ENCODE peak calls at places on chromosomes 13 and 19, in nine cellular contexts. One of them, this sample, is unnamed.

GRCh38 chr13:93991569-93991968 is 487.9 kb downstream of the DCT start:
- DNase-seq in endodermal cell: no peak
- DNase-seq in H9: no peak
- DNase-seq in Panc1: no peak
- DNase-seq in CD4-positive, alpha-beta T cell: no peak
- DNase-seq in uterus: no peak
- DNase-seq in IMR-90: no peak
- DNase-seq in fibroblast of lung: no peak
- DNase-seq in A549: no peak
- DNase-seq in this sample: no peak

GRCh38 chr13:23674795-23675640 is 104.8 kb downstream of the TNFRSF19 start:
- DNase-seq in Panc1: peak; percentile 78
- DNase-seq in A549: peak; percentile 57
- DNase-seq in fibroblast of lung: peak; percentile 90
- DNase-seq in endodermal cell: no peak
- DNase-seq in IMR-90: peak; percentile 99
- DNase-seq in uterus: no peak
- DNase-seq in H9: no peak
- DNase-seq in CD4-positive, alpha-beta T cell: no peak
- DNase-seq in this sample: no peak

GRCh38 chr19:2059422-2060201 is 8.6 kb upstream of the MKNK2 start:
- DNase-seq in H9: no peak
- DNase-seq in fibroblast of lung: peak; percentile 73
- DNase-seq in endodermal cell: no peak
- DNase-seq in A549: peak; percentile 60
- DNase-seq in IMR-90: peak; percentile 61
- DNase-seq in CD4-positive, alpha-beta T cell: no peak
- DNase-seq in Panc1: peak; percentile 67
- DNase-seq in uterus: peak; percentile 63
- DNase-seq in this sample: peak; percentile 91

GRCh38 chr13:33610471-33611015 is 207.4 kb upstream of the RFC3 start:
- DNase-seq in uterus: no peak
- DNase-seq in endodermal cell: peak; percentile 84
- DNase-seq in A549: no peak
- DNase-seq in CD4-positive, alpha-beta T cell: peak; percentile 28
- DNase-seq in IMR-90: no peak
- DNase-seq in Panc1: no peak
- DNase-seq in fibroblast of lung: peak; percentile 56
- DNase-seq in H9: peak; percentile 84
- DNase-seq in this sample: peak; percentile 79

GRCh38 chr13:66887088-66887487 is 343.0 kb downstream of the PCDH9 start:
- DNase-seq in CD4-positive, alpha-beta T cell: no peak
- DNase-seq in IMR-90: peak; percentile 57
- DNase-seq in endodermal cell: no peak
- DNase-seq in uterus: no peak
- DNase-seq in fibroblast of lung: peak; percentile 83
- DNase-seq in Panc1: no peak
- DNase-seq in A549: no peak
- DNase-seq in H9: no peak
- DNase-seq in this sample: no peak

GRCh38 chr19:16274466-16274865 is 50.2 kb upstream of the KLF2 start:
- DNase-seq in Panc1: no peak
- DNase-seq in A549: no peak
- DNase-seq in CD4-positive, alpha-beta T cell: no peak
- DNase-seq in H9: no peak
- DNase-seq in IMR-90: no peak
- DNase-seq in fibroblast of lung: no peak
- DNase-seq in endodermal cell: no peak
- DNase-seq in uterus: peak; percentile 56
- DNase-seq in this sample: no peak

GRCh38 chr19:55146078-55146647 is 2.8 kb downstream of the TNNT1 start:
- DNase-seq in CD4-positive, alpha-beta T cell: no peak
- DNase-seq in uterus: no peak
- DNase-seq in endodermal cell: peak; percentile 84
- DNase-seq in H9: peak; percentile 72
- DNase-seq in IMR-90: no peak
- DNase-seq in Panc1: no peak
- DNase-seq in fibroblast of lung: no peak
- DNase-seq in A549: peak; percentile 91
- DNase-seq in this sample: no peak

GRCh38 chr19:54312436-54313362 is at the start of gene LILRA5:
- DNase-seq in Panc1: no peak
- DNase-seq in fibroblast of lung: no peak
- DNase-seq in uterus: no peak
- DNase-seq in H9: no peak
- DNase-seq in A549: no peak
- DNase-seq in endodermal cell: no peak
- DNase-seq in IMR-90: no peak
- DNase-seq in CD4-positive, alpha-beta T cell: no peak
- DNase-seq in this sample: no peak

GRCh38 chr19:39125199-39125553 is 410 bp upstream of the PAK4 start:
- DNase-seq in Panc1: no peak
- DNase-seq in endodermal cell: no peak
- DNase-seq in A549: no peak
- DNase-seq in uterus: no peak
- DNase-seq in CD4-positive, alpha-beta T cell: no peak
- DNase-seq in H9: no peak
- DNase-seq in IMR-90: no peak
- DNase-seq in fibroblast of lung: no peak
- DNase-seq in this sample: no peak

GRCh38 chr19:5154129-5154798 is 185.4 kb downstream of the KDM4B start:
- DNase-seq in CD4-positive, alpha-beta T cell: peak; percentile 31
- DNase-seq in IMR-90: no peak
- DNase-seq in A549: peak; percentile 51
- DNase-seq in endodermal cell: peak; percentile 91
- DNase-seq in uterus: peak; percentile 26
- DNase-seq in H9: peak; percentile 79
- DNase-seq in Panc1: no peak
- DNase-seq in fibroblast of lung: no peak
- DNase-seq in this sample: no peak
- H3K27ac ChIP-seq in CD4-positive, alpha-beta T cell: no peak overlapping the region
- H3K27ac ChIP-seq in IMR-90: no peak overlapping the region
- H3K27ac ChIP-seq in A549: peak overlapping the region; percentile 69
- H3K27ac ChIP-seq in endodermal cell: peak overlapping the region; percentile 87
- H3K27ac ChIP-seq in uterus: no peak overlapping the region
- H3K27ac ChIP-seq in H9: no peak overlapping the region
- H3K27ac ChIP-seq in Panc1: no peak overlapping the region
- H3K27ac ChIP-seq in fibroblast of lung: no peak overlapping the region
- H3K27ac ChIP-seq in this sample: no peak overlapping the region

DNA sequence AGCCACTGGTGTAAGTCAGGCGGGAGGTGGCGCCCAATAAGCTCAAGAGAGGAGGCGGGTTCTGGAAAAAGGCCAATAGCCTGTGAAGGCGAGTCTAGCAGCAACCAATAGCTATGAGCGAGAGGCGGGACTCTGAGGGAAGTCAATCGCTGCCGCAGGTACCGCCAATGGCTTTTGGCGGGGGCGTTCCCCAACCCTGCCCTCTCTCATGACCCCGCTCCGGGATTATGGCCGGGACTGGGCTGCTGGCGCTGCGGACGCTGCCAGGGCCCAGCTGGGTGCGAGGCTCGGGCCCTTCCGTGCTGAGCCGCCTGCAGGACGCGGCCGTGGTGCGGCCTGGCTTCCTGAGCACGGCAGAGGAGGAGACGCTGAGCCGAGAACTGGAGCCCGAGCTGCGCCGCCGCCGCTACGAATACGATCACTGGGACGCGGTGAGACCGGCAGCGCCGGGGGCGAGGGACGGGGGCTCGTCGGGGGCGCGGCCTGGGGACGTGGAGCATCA is at the start of gene ALKBH7:
- DNase-seq in IMR-90: peak; percentile 100
- DNase-seq in A549: peak; percentile 75
- DNase-seq in endodermal cell: peak; percentile 98
- DNase-seq in H9: peak; percentile 99
- DNase-seq in uterus: peak; percentile 100
- DNase-seq in CD4-positive, alpha-beta T cell: peak; percentile 94
- DNase-seq in fibroblast of lung: peak; percentile 100
- DNase-seq in Panc1: peak; percentile 91
- DNase-seq in this sample: peak; percentile 97
- H3K27ac ChIP-seq in IMR-90: peak within 1 kb of the TSS; percentile 79
- H3K27ac ChIP-seq in A549: peak within 1 kb of the TSS; percentile 95
- H3K27ac ChIP-seq in endodermal cell: peak within 1 kb of the TSS; percentile 92
- H3K27ac ChIP-seq in H9: peak within 1 kb of the TSS; percentile 50
- H3K27ac ChIP-seq in uterus: peak within 1 kb of the TSS; percentile 97
- H3K27ac ChIP-seq in CD4-positive, alpha-beta T cell: peak within 1 kb of the TSS; percentile 87
- H3K27ac ChIP-seq in fibroblast of lung: peak within 1 kb of the TSS; percentile 93
- H3K27ac ChIP-seq in Panc1: peak within 1 kb of the TSS; percentile 92
- H3K27ac ChIP-seq in this sample: peak within 1 kb of the TSS; percentile 85

GRCh38 chr19:3944018-3944721 is 11.3 kb downstream of the NMRK2 start:
- DNase-seq in Panc1: no peak
- DNase-seq in A549: no peak
- DNase-seq in endodermal cell: no peak
- DNase-seq in CD4-positive, alpha-beta T cell: no peak
- DNase-seq in IMR-90: no peak
- DNase-seq in fibroblast of lung: no peak
- DNase-seq in uterus: no peak
- DNase-seq in H9: no peak
- DNase-seq in this sample: no peak

GRCh38 chr19:3945838-3946237 is 13.0 kb downstream of the NMRK2 start:
- DNase-seq in IMR-90: peak; percentile 29
- DNase-seq in Panc1: no peak
- DNase-seq in uterus: no peak
- DNase-seq in fibroblast of lung: no peak
- DNase-seq in A549: no peak
- DNase-seq in CD4-positive, alpha-beta T cell: no peak
- DNase-seq in H9: no peak
- DNase-seq in endodermal cell: no peak
- DNase-seq in this sample: no peak

DNA sequence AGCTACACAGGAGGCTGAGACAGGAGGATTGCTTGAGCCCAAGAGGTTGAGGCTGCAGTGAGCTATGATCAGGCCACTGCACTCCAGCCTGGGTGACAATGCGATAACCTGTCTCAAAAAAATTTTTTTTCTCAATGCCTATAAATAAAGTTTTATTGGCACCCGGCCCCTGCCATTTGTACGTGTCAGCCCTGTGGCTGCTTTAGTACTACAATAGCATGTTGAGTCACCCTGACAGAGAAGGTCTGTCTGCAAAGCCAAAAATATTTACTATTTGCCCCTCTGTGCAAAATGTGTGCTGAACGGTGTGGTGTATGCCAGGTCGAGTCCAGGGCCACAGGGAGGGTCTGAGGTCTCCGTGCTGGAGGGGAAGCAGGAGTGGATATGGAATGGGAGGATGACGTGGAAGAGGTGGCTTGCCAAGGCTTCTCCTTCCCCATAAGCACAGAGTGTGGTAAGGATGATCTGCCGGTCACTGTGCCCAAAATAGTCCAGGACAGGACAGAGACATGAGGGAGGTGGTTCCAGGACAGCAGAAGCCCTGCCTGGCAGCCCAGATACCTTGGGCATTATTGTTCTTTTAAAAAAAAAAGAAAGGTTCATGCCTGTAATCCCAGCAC is 10.0 kb downstream of the NMRK2 start:
- DNase-seq in IMR-90: no peak
- DNase-seq in fibroblast of lung: no peak
- DNase-seq in uterus: no peak
- DNase-seq in endodermal cell: peak; percentile 23
- DNase-seq in A549: no peak
- DNase-seq in CD4-positive, alpha-beta T cell: no peak
- DNase-seq in H9: no peak
- DNase-seq in Panc1: no peak
- DNase-seq in this sample: no peak
- H3K27ac ChIP-seq in IMR-90: no peak overlapping the region
- H3K27ac ChIP-seq in fibroblast of lung: no peak overlapping the region
- H3K27ac ChIP-seq in uterus: no peak overlapping the region
- H3K27ac ChIP-seq in endodermal cell: no peak overlapping the region
- H3K27ac ChIP-seq in A549: no peak overlapping the region
- H3K27ac ChIP-seq in CD4-positive, alpha-beta T cell: no peak overlapping the region
- H3K27ac ChIP-seq in H9: no peak overlapping the region
- H3K27ac ChIP-seq in Panc1: no peak overlapping the region
- H3K27ac ChIP-seq in this sample: no peak overlapping the region

DNA sequence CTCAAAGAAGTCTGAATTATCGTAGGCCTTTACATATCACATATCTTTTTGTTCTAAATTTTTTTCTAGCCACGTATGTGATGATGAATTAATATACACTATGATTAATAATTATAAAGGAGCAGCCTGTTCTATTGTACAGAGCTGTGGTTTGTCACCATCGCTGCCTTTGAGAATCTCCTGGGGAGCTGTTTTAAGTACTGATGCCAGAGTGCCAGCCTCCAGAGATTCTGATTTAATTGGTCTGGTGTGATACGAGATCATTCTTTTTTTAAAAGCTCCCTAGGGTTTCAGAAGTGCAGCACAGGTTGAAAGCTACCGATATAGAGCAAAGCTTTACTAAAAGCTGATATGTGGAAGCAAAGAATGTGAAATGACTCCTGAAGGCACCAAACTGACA is 314.6 kb downstream of the ITGBL1 start:
- DNase-seq in uterus: no peak
- DNase-seq in IMR-90: no peak
- DNase-seq in endodermal cell: no peak
- DNase-seq in fibroblast of lung: no peak
- DNase-seq in CD4-positive, alpha-beta T cell: no peak
- DNase-seq in A549: no peak
- DNase-seq in H9: no peak
- DNase-seq in Panc1: no peak
- DNase-seq in this sample: no peak
- H3K27ac ChIP-seq in uterus: no peak overlapping the region
- H3K27ac ChIP-seq in IMR-90: no peak overlapping the region
- H3K27ac ChIP-seq in endodermal cell: no peak overlapping the region
- H3K27ac ChIP-seq in fibroblast of lung: no peak overlapping the region
- H3K27ac ChIP-seq in CD4-positive, alpha-beta T cell: no peak overlapping the region
- H3K27ac ChIP-seq in A549: no peak overlapping the region
- H3K27ac ChIP-seq in H9: no peak overlapping the region
- H3K27ac ChIP-seq in Panc1: no peak overlapping the region
- H3K27ac ChIP-seq in this sample: no peak overlapping the region

GRCh38 chr13:90233933-90234672 is 1113.4 kb upstream of the MIR17HG start:
- DNase-seq in CD4-positive, alpha-beta T cell: no peak
- DNase-seq in endodermal cell: no peak
- DNase-seq in H9: no peak
- DNase-seq in uterus: no peak
- DNase-seq in A549: no peak
- DNase-seq in Panc1: no peak
- DNase-seq in IMR-90: no peak
- DNase-seq in fibroblast of lung: no peak
- DNase-seq in this sample: no peak

GRCh38 chr13:90239130-90239529 is 1108.4 kb upstream of the MIR17HG start:
- DNase-seq in CD4-positive, alpha-beta T cell: no peak
- DNase-seq in endodermal cell: no peak
- DNase-seq in A549: no peak
- DNase-seq in uterus: no peak
- DNase-seq in H9: no peak
- DNase-seq in IMR-90: no peak
- DNase-seq in Panc1: no peak
- DNase-seq in fibroblast of lung: no peak
- DNase-seq in this sample: no peak

GRCh38 chr13:90232291-90232690 is 1115.2 kb upstream of the MIR17HG start:
- DNase-seq in IMR-90: no peak
- DNase-seq in endodermal cell: no peak
- DNase-seq in H9: no peak
- DNase-seq in uterus: no peak
- DNase-seq in Panc1: no peak
- DNase-seq in CD4-positive, alpha-beta T cell: no peak
- DNase-seq in fibroblast of lung: peak; percentile 5
- DNase-seq in A549: no peak
- DNase-seq in this sample: no peak

GRCh38 chr13:90238433-90238832 is 1109.1 kb upstream of the MIR17HG start:
- DNase-seq in Panc1: no peak
- DNase-seq in A549: no peak
- DNase-seq in CD4-positive, alpha-beta T cell: no peak
- DNase-seq in uterus: no peak
- DNase-seq in H9: peak; percentile 41
- DNase-seq in endodermal cell: peak; percentile 51
- DNase-seq in fibroblast of lung: peak; percentile 54
- DNase-seq in IMR-90: no peak
- DNase-seq in this sample: no peak

GRCh38 chr13:90237852-90238251 is 1109.6 kb upstream of the MIR17HG start:
- DNase-seq in A549: no peak
- DNase-seq in Panc1: no peak
- DNase-seq in IMR-90: no peak
- DNase-seq in endodermal cell: no peak
- DNase-seq in H9: no peak
- DNase-seq in CD4-positive, alpha-beta T cell: no peak
- DNase-seq in uterus: no peak
- DNase-seq in fibroblast of lung: no peak
- DNase-seq in this sample: no peak
- H3K27ac ChIP-seq in A549: no peak overlapping the region
- H3K27ac ChIP-seq in Panc1: no peak overlapping the region
- H3K27ac ChIP-seq in IMR-90: no peak overlapping the region
- H3K27ac ChIP-seq in endodermal cell: no peak overlapping the region
- H3K27ac ChIP-seq in H9: no peak overlapping the region
- H3K27ac ChIP-seq in CD4-positive, alpha-beta T cell: no peak overlapping the region
- H3K27ac ChIP-seq in uterus: no peak overlapping the region
- H3K27ac ChIP-seq in fibroblast of lung: no peak overlapping the region
- H3K27ac ChIP-seq in this sample: no peak overlapping the region

This sample was measured in aorta.